ENCODE peak calls at places on chromosome 11, in six cellular contexts. One of them, this sample, is unnamed.

GRCh38 chr11:17014774-17015638 is 792 bp upstream of the PLEKHA7 start:
- DNase-seq in RPMI7951: no peak
- DNase-seq in stimulated activated CD4-positive, alpha-beta T cell treated with anti-CD3 and anti-CD28 coated beads, Interleukin-2, amount 100 ng/mL, for 24 hours: peak; percentile 26
- DNase-seq in NCI-H1105: peak; percentile 68
- DNase-seq in amniotic stem cell: no peak
- DNase-seq in endothelial cell: peak; percentile 44
- DNase-seq in this sample: no peak

GRCh38 chr11:118353084-118353710 is 6.2 kb upstream of the UBE4A start:
- DNase-seq in RPMI7951: peak; percentile 24
- DNase-seq in stimulated activated CD4-positive, alpha-beta T cell treated with anti-CD3 and anti-CD28 coated beads, Interleukin-2, amount 100 ng/mL, for 24 hours: no peak
- DNase-seq in NCI-H1105: peak; percentile 22
- DNase-seq in amniotic stem cell: peak; percentile 13
- DNase-seq in endothelial cell: no peak
- DNase-seq in this sample: no peak

GRCh38 chr11:65491614-65492386 is 7.0 kb upstream of the MALAT1 start:
- DNase-seq in RPMI7951: peak; percentile 96
- DNase-seq in stimulated activated CD4-positive, alpha-beta T cell treated with anti-CD3 and anti-CD28 coated beads, Interleukin-2, amount 100 ng/mL, for 24 hours: no peak
- DNase-seq in NCI-H1105: no peak
- DNase-seq in amniotic stem cell: peak; percentile 68
- DNase-seq in endothelial cell: no peak
- DNase-seq in this sample: peak; percentile 89

GRCh38 chr11:12546122-12546521 is 128.1 kb upstream of the TEAD1 start:
- DNase-seq in RPMI7951: no peak
- DNase-seq in stimulated activated CD4-positive, alpha-beta T cell treated with anti-CD3 and anti-CD28 coated beads, Interleukin-2, amount 100 ng/mL, for 24 hours: no peak
- DNase-seq in NCI-H1105: no peak
- DNase-seq in amniotic stem cell: no peak
- DNase-seq in endothelial cell: no peak
- DNase-seq in this sample: no peak

GRCh38 chr11:94002226-94002625 is 18.9 kb upstream of the HEPHL1 start:
- DNase-seq in RPMI7951: no peak
- DNase-seq in stimulated activated CD4-positive, alpha-beta T cell treated with anti-CD3 and anti-CD28 coated beads, Interleukin-2, amount 100 ng/mL, for 24 hours: no peak
- DNase-seq in NCI-H1105: no peak
- DNase-seq in amniotic stem cell: no peak
- DNase-seq in endothelial cell: no peak
- DNase-seq in this sample: no peak

GRCh38 chr11:100625041-100625440 is 62.0 kb upstream of the ARHGAP42 start:
- DNase-seq in RPMI7951: no peak
- DNase-seq in stimulated activated CD4-positive, alpha-beta T cell treated with anti-CD3 and anti-CD28 coated beads, Interleukin-2, amount 100 ng/mL, for 24 hours: no peak
- DNase-seq in NCI-H1105: no peak
- DNase-seq in amniotic stem cell: no peak
- DNase-seq in endothelial cell: no peak
- DNase-seq in this sample: no peak

GRCh38 chr11:69210660-69211035 is 54.9 kb downstream of the SMIM38 start:
- DNase-seq in RPMI7951: no peak
- DNase-seq in stimulated activated CD4-positive, alpha-beta T cell treated with anti-CD3 and anti-CD28 coated beads, Interleukin-2, amount 100 ng/mL, for 24 hours: no peak
- DNase-seq in NCI-H1105: no peak
- DNase-seq in amniotic stem cell: no peak
- DNase-seq in endothelial cell: no peak
- DNase-seq in this sample: no peak

GRCh38 chr11:93541884-93542752 is 1.1 kb downstream of the SMCO4 start:
- DNase-seq in RPMI7951: peak; percentile 51
- DNase-seq in stimulated activated CD4-positive, alpha-beta T cell treated with anti-CD3 and anti-CD28 coated beads, Interleukin-2, amount 100 ng/mL, for 24 hours: peak; percentile 42
- DNase-seq in NCI-H1105: no peak
- DNase-seq in amniotic stem cell: peak; percentile 7
- DNase-seq in endothelial cell: peak; percentile 45
- DNase-seq in this sample: no peak

GRCh38 chr11:15194671-15195415 is 80.1 kb downstream of the INSC start:
- DNase-seq in RPMI7951: no peak
- DNase-seq in stimulated activated CD4-positive, alpha-beta T cell treated with anti-CD3 and anti-CD28 coated beads, Interleukin-2, amount 100 ng/mL, for 24 hours: no peak
- DNase-seq in NCI-H1105: no peak
- DNase-seq in amniotic stem cell: no peak
- DNase-seq in endothelial cell: no peak
- DNase-seq in this sample: no peak

GRCh38 chr11:73520358-73521061 is 77.4 kb downstream of the FAM168A start:
- DNase-seq in RPMI7951: peak; percentile 14
- DNase-seq in stimulated activated CD4-positive, alpha-beta T cell treated with anti-CD3 and anti-CD28 coated beads, Interleukin-2, amount 100 ng/mL, for 24 hours: no peak
- DNase-seq in NCI-H1105: peak; percentile 30
- DNase-seq in amniotic stem cell: no peak
- DNase-seq in endothelial cell: no peak
- DNase-seq in this sample: no peak

GRCh38 chr11:15159085-15159484 is 44.4 kb downstream of the INSC start:
- DNase-seq in RPMI7951: no peak
- DNase-seq in stimulated activated CD4-positive, alpha-beta T cell treated with anti-CD3 and anti-CD28 coated beads, Interleukin-2, amount 100 ng/mL, for 24 hours: no peak
- DNase-seq in NCI-H1105: no peak
- DNase-seq in amniotic stem cell: no peak
- DNase-seq in endothelial cell: peak; percentile 27
- DNase-seq in this sample: no peak

GRCh38 chr11:35303596-35304392 is 115.6 kb downstream of the SLC1A2 start:
- DNase-seq in RPMI7951: peak; percentile 37
- DNase-seq in stimulated activated CD4-positive, alpha-beta T cell treated with anti-CD3 and anti-CD28 coated beads, Interleukin-2, amount 100 ng/mL, for 24 hours: no peak
- DNase-seq in NCI-H1105: no peak
- DNase-seq in amniotic stem cell: no peak
- DNase-seq in endothelial cell: no peak
- DNase-seq in this sample: peak; percentile 68

GRCh38 chr11:121426476-121427454 is 25.3 kb upstream of the SORL1 start:
- DNase-seq in RPMI7951: no peak
- DNase-seq in stimulated activated CD4-positive, alpha-beta T cell treated with anti-CD3 and anti-CD28 coated beads, Interleukin-2, amount 100 ng/mL, for 24 hours: peak; percentile 74
- DNase-seq in NCI-H1105: peak; percentile 18
- DNase-seq in amniotic stem cell: no peak
- DNase-seq in endothelial cell: peak; percentile 60
- DNase-seq in this sample: no peak

GRCh38 chr11:85472953-85473352 is 154.2 kb downstream of the DLG2 start:
- DNase-seq in RPMI7951: no peak
- DNase-seq in stimulated activated CD4-positive, alpha-beta T cell treated with anti-CD3 and anti-CD28 coated beads, Interleukin-2, amount 100 ng/mL, for 24 hours: no peak
- DNase-seq in NCI-H1105: no peak
- DNase-seq in amniotic stem cell: no peak
- DNase-seq in endothelial cell: no peak
- DNase-seq in this sample: no peak

GRCh38 chr11:99893803-99894202 is 793.3 kb upstream of the ARHGAP42 start:
- DNase-seq in RPMI7951: no peak
- DNase-seq in stimulated activated CD4-positive, alpha-beta T cell treated with anti-CD3 and anti-CD28 coated beads, Interleukin-2, amount 100 ng/mL, for 24 hours: no peak
- DNase-seq in NCI-H1105: peak; percentile 50
- DNase-seq in amniotic stem cell: no peak
- DNase-seq in endothelial cell: no peak
- DNase-seq in this sample: no peak

GRCh38 chr11:33691051-33691864 is 9.4 kb downstream of the C11orf91 start:
- DNase-seq in RPMI7951: no peak
- DNase-seq in stimulated activated CD4-positive, alpha-beta T cell treated with anti-CD3 and anti-CD28 coated beads, Interleukin-2, amount 100 ng/mL, for 24 hours: no peak
- DNase-seq in NCI-H1105: no peak
- DNase-seq in amniotic stem cell: no peak
- DNase-seq in endothelial cell: no peak
- DNase-seq in this sample: no peak

GRCh38 chr11:32081129-32081641 is 9.7 kb upstream of the RCN1 start:
- DNase-seq in RPMI7951: peak; percentile 74
- DNase-seq in stimulated activated CD4-positive, alpha-beta T cell treated with anti-CD3 and anti-CD28 coated beads, Interleukin-2, amount 100 ng/mL, for 24 hours: no peak
- DNase-seq in NCI-H1105: no peak
- DNase-seq in amniotic stem cell: no peak
- DNase-seq in endothelial cell: no peak
- DNase-seq in this sample: no peak

GRCh38 chr11:111569476-111569875 is 29.0 kb downstream of the LAYN start:
- DNase-seq in RPMI7951: no peak
- DNase-seq in stimulated activated CD4-positive, alpha-beta T cell treated with anti-CD3 and anti-CD28 coated beads, Interleukin-2, amount 100 ng/mL, for 24 hours: no peak
- DNase-seq in NCI-H1105: no peak
- DNase-seq in amniotic stem cell: no peak
- DNase-seq in endothelial cell: no peak
- DNase-seq in this sample: no peak

GRCh38 chr11:130631119-130631518 is 182.7 kb downstream of the ADAMTS15 start:
- DNase-seq in RPMI7951: peak; percentile 96
- DNase-seq in stimulated activated CD4-positive, alpha-beta T cell treated with anti-CD3 and anti-CD28 coated beads, Interleukin-2, amount 100 ng/mL, for 24 hours: no peak
- DNase-seq in NCI-H1105: no peak
- DNase-seq in amniotic stem cell: peak; percentile 55
- DNase-seq in endothelial cell: no peak
- DNase-seq in this sample: peak; percentile 71

GRCh38 chr11:128733440-128734115 is 39.7 kb downstream of the FLI1 start:
- DNase-seq in RPMI7951: no peak
- DNase-seq in stimulated activated CD4-positive, alpha-beta T cell treated with anti-CD3 and anti-CD28 coated beads, Interleukin-2, amount 100 ng/mL, for 24 hours: no peak
- DNase-seq in NCI-H1105: no peak
- DNase-seq in amniotic stem cell: no peak
- DNase-seq in endothelial cell: no peak
- DNase-seq in this sample: no peak

GRCh38 chr11:81203876-81204275 is 1529.8 kb downstream of the FAM181B start:
- DNase-seq in RPMI7951: no peak
- DNase-seq in stimulated activated CD4-positive, alpha-beta T cell treated with anti-CD3 and anti-CD28 coated beads, Interleukin-2, amount 100 ng/mL, for 24 hours: no peak
- DNase-seq in NCI-H1105: no peak
- DNase-seq in amniotic stem cell: no peak
- DNase-seq in endothelial cell: no peak
- DNase-seq in this sample: no peak

GRCh38 chr11:114040706-114041211 is 18.8 kb upstream of the ZBTB16 start:
- DNase-seq in RPMI7951: peak; percentile 66
- DNase-seq in stimulated activated CD4-positive, alpha-beta T cell treated with anti-CD3 and anti-CD28 coated beads, Interleukin-2, amount 100 ng/mL, for 24 hours: no peak
- DNase-seq in NCI-H1105: no peak
- DNase-seq in amniotic stem cell: no peak
- DNase-seq in endothelial cell: no peak
- DNase-seq in this sample: no peak

GRCh38 chr11:128532571-128533091 is 54.7 kb downstream of the ETS1 start:
- DNase-seq in RPMI7951: peak; percentile 40
- DNase-seq in stimulated activated CD4-positive, alpha-beta T cell treated with anti-CD3 and anti-CD28 coated beads, Interleukin-2, amount 100 ng/mL, for 24 hours: no peak
- DNase-seq in NCI-H1105: peak; percentile 19
- DNase-seq in amniotic stem cell: no peak
- DNase-seq in endothelial cell: no peak
- DNase-seq in this sample: no peak

GRCh38 chr11:68950268-68950667 is 30.5 kb downstream of the MRGPRD start:
- DNase-seq in RPMI7951: peak; percentile 20
- DNase-seq in stimulated activated CD4-positive, alpha-beta T cell treated with anti-CD3 and anti-CD28 coated beads, Interleukin-2, amount 100 ng/mL, for 24 hours: no peak
- DNase-seq in NCI-H1105: no peak
- DNase-seq in amniotic stem cell: no peak
- DNase-seq in endothelial cell: peak; percentile 31
- DNase-seq in this sample: no peak

GRCh38 chr11:96254087-96254486 is 88.9 kb downstream of the MAML2 start:
- DNase-seq in RPMI7951: peak; percentile 92
- DNase-seq in stimulated activated CD4-positive, alpha-beta T cell treated with anti-CD3 and anti-CD28 coated beads, Interleukin-2, amount 100 ng/mL, for 24 hours: no peak
- DNase-seq in NCI-H1105: no peak
- DNase-seq in amniotic stem cell: no peak
- DNase-seq in endothelial cell: peak; percentile 30
- DNase-seq in this sample: no peak

GRCh38 chr11:450809-451451 is 851 bp downstream of the PTDSS2 start:
- DNase-seq in RPMI7951: peak; percentile 67
- DNase-seq in stimulated activated CD4-positive, alpha-beta T cell treated with anti-CD3 and anti-CD28 coated beads, Interleukin-2, amount 100 ng/mL, for 24 hours: peak; percentile 75
- DNase-seq in NCI-H1105: peak; percentile 60
- DNase-seq in amniotic stem cell: peak; percentile 12
- DNase-seq in endothelial cell: peak; percentile 63
- DNase-seq in this sample: peak; percentile 9

GRCh38 chr11:3122775-3123201 is 42.3 kb downstream of the OSBPL5 start:
- DNase-seq in RPMI7951: no peak
- DNase-seq in stimulated activated CD4-positive, alpha-beta T cell treated with anti-CD3 and anti-CD28 coated beads, Interleukin-2, amount 100 ng/mL, for 24 hours: no peak
- DNase-seq in NCI-H1105: no peak
- DNase-seq in amniotic stem cell: no peak
- DNase-seq in endothelial cell: no peak
- DNase-seq in this sample: no peak

GRCh38 chr11:30006876-30007275 is 10.0 kb downstream of the KCNA4 start:
- DNase-seq in RPMI7951: no peak
- DNase-seq in stimulated activated CD4-positive, alpha-beta T cell treated with anti-CD3 and anti-CD28 coated beads, Interleukin-2, amount 100 ng/mL, for 24 hours: no peak
- DNase-seq in NCI-H1105: no peak
- DNase-seq in amniotic stem cell: no peak
- DNase-seq in endothelial cell: no peak
- DNase-seq in this sample: no peak

GRCh38 chr11:75868990-75869389 is 54.0 kb downstream of the UVRAG start:
- DNase-seq in RPMI7951: no peak
- DNase-seq in stimulated activated CD4-positive, alpha-beta T cell treated with anti-CD3 and anti-CD28 coated beads, Interleukin-2, amount 100 ng/mL, for 24 hours: no peak
- DNase-seq in NCI-H1105: no peak
- DNase-seq in amniotic stem cell: no peak
- DNase-seq in endothelial cell: no peak
- DNase-seq in this sample: no peak

GRCh38 chr11:93945596-93945995 is 75.6 kb upstream of the HEPHL1 start:
- DNase-seq in RPMI7951: peak; percentile 50
- DNase-seq in stimulated activated CD4-positive, alpha-beta T cell treated with anti-CD3 and anti-CD28 coated beads, Interleukin-2, amount 100 ng/mL, for 24 hours: no peak
- DNase-seq in NCI-H1105: no peak
- DNase-seq in amniotic stem cell: no peak
- DNase-seq in endothelial cell: no peak
- DNase-seq in this sample: no peak

GRCh38 chr11:60984149-60984548 is 12.7 kb downstream of the CD6 start:
- DNase-seq in RPMI7951: no peak
- DNase-seq in stimulated activated CD4-positive, alpha-beta T cell treated with anti-CD3 and anti-CD28 coated beads, Interleukin-2, amount 100 ng/mL, for 24 hours: no peak
- DNase-seq in NCI-H1105: no peak
- DNase-seq in amniotic stem cell: no peak
- DNase-seq in endothelial cell: no peak
- DNase-seq in this sample: no peak

GRCh38 chr11:124194696-124195418 is 11.7 kb downstream of the OR10D3 start:
- DNase-seq in RPMI7951: peak; percentile 57
- DNase-seq in stimulated activated CD4-positive, alpha-beta T cell treated with anti-CD3 and anti-CD28 coated beads, Interleukin-2, amount 100 ng/mL, for 24 hours: peak; percentile 39
- DNase-seq in NCI-H1105: peak; percentile 63
- DNase-seq in amniotic stem cell: peak; percentile 19
- DNase-seq in endothelial cell: peak; percentile 50
- DNase-seq in this sample: no peak

GRCh38 chr11:45615182-45615792 is 50.1 kb downstream of the CHST1 start:
- DNase-seq in RPMI7951: no peak
- DNase-seq in stimulated activated CD4-positive, alpha-beta T cell treated with anti-CD3 and anti-CD28 coated beads, Interleukin-2, amount 100 ng/mL, for 24 hours: no peak
- DNase-seq in NCI-H1105: no peak
- DNase-seq in amniotic stem cell: no peak
- DNase-seq in endothelial cell: no peak
- DNase-seq in this sample: no peak

This sample was measured in BJ.